ENCODE peak calls at places on chromosomes 1 and 21, in ten cellular contexts. Z is activated T-helper 1 cell treated with anti-CD3 and anti-CD28 coated beads, Interleukin-12 subunit alpha, Interleukin-12 subunit beta, Interleukin-2, Interleukin-4 antibody, amounts not matched to agents 30 ng/mL and 10 ng/mL and 1 ng/mL, durations not matched to agents 14 hours and 24 hours and 36 hours; S is naive thymus-derived CD8-positive, alpha-beta T cell; D is T follicular helper cell; M is stimulated activated CD8-positive, alpha-beta memory T cell treated with anti-CD3 and anti-CD28 coated beads, Interleukin-4, amount 100 ng/mL, for 4 hours; G is B cell; P is heart right ventricle; N is NCI-H2107; A is tibial nerve; O is adrenal gland. X is an unnamed sample.
A peak's percentile ranks its signal among the peaks of the same experiment; 100 is the strongest.

GRCh38 chr1:233025566-233025965 is 75.2 kb downstream of the NTPCR start:
- DNase-seq in M (no peak), A (no peak), P (no peak), S (no peak), G (no peak), Z (no peak), D (no peak), N (no peak), O (no peak), X (no peak)

GRCh38 chr1:57238408-57238807 is 185.5 kb downstream of the DAB1 start:
- DNase-seq in O (no peak), P (no peak), N (no peak), D (no peak), A (no peak), Z (no peak), G (no peak), M (no peak), S (no peak), X (no peak)

GRCh38 chr1:6185635-6186382 is 5.7 kb upstream of the CHD5 start:
- DNase-seq in Z (no peak), P (no peak), S (no peak), G (no peak), D (no peak), M (no peak), N (no peak), A (no peak), O (no peak), X (no peak)

GRCh38 chr1:228502522-228502921 is 15.3 kb downstream of the RNF187 start:
- DNase-seq in O (no peak), G (no peak), S (no peak), D (no peak), A (no peak), P (no peak), N (no peak), Z (no peak), M (no peak), X (no peak)

GRCh38 chr1:235286667-235287066 is 41.3 kb downstream of the ARID4B start:
- DNase-seq in P (no peak), M (no peak), N (no peak), A (no peak), S (no peak), D (no peak), G (no peak), Z (no peak), O (no peak), X (no peak)

GRCh38 chr1:114340906-114341698 is 169.9 kb downstream of the TRIM33 start:
- DNase-seq in S (peak; percentile 79), Z (no peak), A (no peak), D (peak; percentile 34), N (no peak), M (peak; percentile 29), O (no peak), P (no peak), G (no peak), X (no peak)

GRCh38 chr1:15336866-15337265 is 72.8 kb upstream of the EFHD2 start:
- DNase-seq in G (no peak), N (no peak), S (no peak), M (no peak), Z (no peak), A (no peak), D (no peak), P (peak; percentile 27), O (no peak), X (no peak)

GRCh38 chr1:152447484-152447883 is 33.4 kb upstream of the CRNN start:
- DNase-seq in G (no peak), D (no peak), S (no peak), O (no peak), A (no peak), Z (no peak), M (no peak), N (no peak), P (no peak), X (no peak)

GRCh38 chr1:244304156-244304555 is 147.6 kb downstream of the ADSS2 start:
- DNase-seq in S (no peak), D (no peak), O (no peak), G (no peak), M (no peak), N (no peak), Z (no peak), P (no peak), A (no peak), X (no peak)

GRCh38 chr21:30194701-30195299 is 21.1 kb downstream of the CLDN8 start:
- DNase-seq in M (no peak), D (no peak), Z (no peak), G (no peak), P (no peak), O (no peak), S (no peak), N (no peak), A (no peak), X (no peak)

GRCh38 chr1:44029260-44029910 is 1.9 kb downstream of the SLC6A9 start:
- DNase-seq in N (no peak), D (no peak), O (no peak), P (peak; percentile 29), M (no peak), S (no peak), Z (no peak), A (no peak), G (no peak), X (no peak)